ENCODE peak calls at places on chromosomes 12 and 14, in four cellular contexts. Q is PC-9, E is psoas muscle, H is IMR-90. O is an unnamed sample.
A peak's percentile ranks its signal among the peaks of the same experiment; 100 is the strongest.

GRCh38 chr14:99790201-99790977 is 2.8 kb upstream of the EML1 start:
- DNase-seq in Q (no peak), E (no peak), H (no peak), O (no peak)

GRCh38 chr12:22121224-22121623 is 75.2 kb downstream of the CMAS start:
- DNase-seq in Q (peak; percentile 34), E (no peak), H (no peak), O (peak; percentile 23)

GRCh38 chr12:44603701-44604100 is 272.4 kb downstream of the NELL2 start:
- DNase-seq in Q (no peak), E (no peak), H (no peak), O (no peak)

GRCh38 chr14:76420827-76421226 is 44.9 kb downstream of the ESRRB start:
- DNase-seq in Q (no peak), E (no peak), H (no peak), O (no peak)

GRCh38 chr14:58823309-58823708 is 185.5 kb downstream of the DACT1 start:
- DNase-seq in Q (no peak), E (no peak), H (no peak), O (no peak)

GRCh38 chr12:50614167-50614762 is 109.5 kb downstream of the DIP2B start:
- DNase-seq in Q (peak; percentile 19), E (no peak), H (peak; percentile 78), O (no peak)

GRCh38 chr14:29242755-29243340 is 476.3 kb downstream of the FOXG1 start:
- DNase-seq in Q (no peak), E (no peak), H (peak; percentile 8), O (no peak)

GRCh38 chr14:33509927-33510535 is 440.8 kb downstream of the EGLN3 start:
- DNase-seq in Q (no peak), E (no peak), H (no peak), O (no peak)

GRCh38 chr14:24367506-24368214 is at the start of gene NFATC4:
- DNase-seq in Q (peak; percentile 66), E (peak; percentile 67), H (peak; percentile 96), O (peak; percentile 90)

GRCh38 chr12:81991868-81992267 is 232.7 kb upstream of the PPFIA2 start:
- DNase-seq in Q (no peak), E (no peak), H (no peak), O (no peak)

GRCh38 chr12:25970916-25971674 is 12.6 kb downstream of the RASSF8 start:
- DNase-seq in Q (no peak), E (no peak), H (no peak), O (no peak)

GRCh38 chr12:70648191-70648590 is 11.0 kb upstream of the PTPRB start:
- DNase-seq in Q (no peak), E (no peak), H (peak; percentile 43), O (no peak)

GRCh38 chr12:131851741-131852550 is 23.8 kb downstream of the MMP17 start:
- DNase-seq in Q (no peak), E (no peak), H (no peak), O (no peak)

GRCh38 chr14:59215353-59215752 is 26.9 kb downstream of the DAAM1 start:
- DNase-seq in Q (no peak), E (peak; percentile 64), H (peak; percentile 77), O (no peak)

GRCh38 chr12:53660064-53660463 is 15.8 kb downstream of the ATP5MC2 start:
- DNase-seq in Q (no peak), E (no peak), H (no peak), O (no peak)

GRCh38 chr14:95217391-95217900 is 60.1 kb upstream of the DICER1 start:
- DNase-seq in Q (no peak), E (no peak), H (no peak), O (no peak)

GRCh38 chr12:76863811-76864210 is 15.0 kb downstream of the CSRP2 start:
- DNase-seq in Q (no peak), E (no peak), H (peak; percentile 27), O (no peak)

GRCh38 chr12:15774819-15775218 is 14.4 kb downstream of the EPS8 start:
- DNase-seq in Q (no peak), E (no peak), H (peak; percentile 51), O (peak; percentile 43)

GRCh38 chr12:56928262-56928661 is 5.9 kb downstream of the SDR9C7 start:
- DNase-seq in Q (no peak), E (no peak), H (no peak), O (no peak)

GRCh38 chr12:41418586-41418985 is 230.5 kb downstream of the PDZRN4 start:
- DNase-seq in Q (no peak), E (no peak), H (no peak), O (peak; percentile 64)

GRCh38 chr14:94707494-94707893 is 62.4 kb downstream of the GSC start:
- DNase-seq in Q (no peak), E (no peak), H (no peak), O (no peak)

GRCh38 chr12:95788637-95789036 is 1.9 kb downstream of the NTN4 start:
- DNase-seq in Q (no peak), E (no peak), H (peak; percentile 68), O (peak; percentile 12)

GRCh38 chr12:1800646-1801284 is 19.6 kb upstream of the LRTM2 start:
- DNase-seq in Q (no peak), E (no peak), H (peak; percentile 54), O (no peak)

GRCh38 chr14:91354979-91355685 is 62.5 kb downstream of the CCDC88C start:
- DNase-seq in Q (no peak), E (no peak), H (no peak), O (peak; percentile 49)

GRCh38 chr12:110244372-110244771 is 36.7 kb upstream of the ATP2A2 start:
- DNase-seq in Q (no peak), E (no peak), H (no peak), O (no peak)

GRCh38 chr14:76769636-76770292 is 8.5 kb downstream of the VASH1 start:
- DNase-seq in Q (no peak), E (no peak), H (no peak), O (peak; percentile 5)

GRCh38 chr12:89800435-89800834 is 91.8 kb upstream of the ATP2B1 start:
- DNase-seq in Q (no peak), E (no peak), H (no peak), O (no peak)

GRCh38 chr12:122980192-122981035 is at the start of gene ARL6IP4:
- DNase-seq in Q (peak; percentile 61), E (peak; percentile 69), H (peak; percentile 54), O (peak; percentile 67)

GRCh38 chr12:50302686-50303085 is 19.4 kb upstream of the LIMA1 start:
- DNase-seq in Q (no peak), E (no peak), H (peak; percentile 85), O (no peak)

GRCh38 chr12:31832740-31833540 is 104.1 kb upstream of the AMN1 start:
- DNase-seq in Q (no peak), E (no peak), H (no peak), O (no peak)

GRCh38 chr12:121538699-121539061 is 42.1 kb downstream of the KDM2B start:
- DNase-seq in Q (peak; percentile 33), E (no peak), H (peak; percentile 29), O (no peak)

GRCh38 chr12:53182836-53183235 is 2.1 kb upstream of the CSAD start:
- DNase-seq in Q (no peak), E (no peak), H (no peak), O (no peak)

GRCh38 chr12:19021646-19022045 is 107.9 kb upstream of the PLEKHA5 start:
- DNase-seq in Q (no peak), E (no peak), H (peak; percentile 58), O (no peak)

GRCh38 chr12:47715877-47716548 is 9.3 kb downstream of the ENDOU start:
- DNase-seq in Q (no peak), E (peak; percentile 32), H (no peak), O (no peak)

GRCh38 chr12:126784328-126784921 is 1482.5 kb upstream of the TMEM132C start:
- DNase-seq in Q (peak; percentile 35), E (no peak), H (no peak), O (peak; percentile 7)

GRCh38 chr12:108586306-108586705 is 11.6 kb downstream of the TMEM119 start:
- DNase-seq in Q (no peak), E (no peak), H (no peak), O (no peak)

GRCh38 chr12:32756476-32757158 is 920 bp upstream of the YARS2 start:
- DNase-seq in Q (no peak), E (no peak), H (no peak), O (no peak)

GRCh38 chr12:114096461-114096860 is 130.3 kb upstream of the RBM19 start:
- DNase-seq in Q (no peak), E (no peak), H (peak; percentile 31), O (no peak)

DNA sequence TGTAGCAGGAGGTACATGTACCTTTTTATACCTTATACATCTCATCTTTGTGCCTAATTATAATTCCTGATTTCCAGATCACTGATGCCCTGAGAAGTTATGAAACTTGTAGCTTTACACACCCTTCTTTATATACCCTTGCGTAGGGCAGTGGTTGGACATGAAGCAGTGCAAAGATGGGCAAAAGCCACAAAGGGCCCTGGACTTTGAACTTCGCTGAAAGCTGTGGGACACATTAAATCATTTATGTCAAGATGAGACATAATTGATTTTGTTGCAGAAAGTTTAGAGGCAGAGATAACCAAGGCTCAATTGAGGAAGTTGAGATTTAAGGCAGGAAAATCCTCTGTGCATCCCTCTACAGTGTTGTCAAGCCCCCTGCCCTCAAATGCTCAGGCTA is 170.0 kb downstream of the SLC2A13 start:
- DNase-seq in Q (no peak), E (no peak), H (no peak), O (no peak)
- H3K4me1 ChIP-seq in Q (no peaks in the 10 kb centered on the region), E (no peaks in the 10 kb centered on the region), H (no peaks in the 10 kb centered on the region), O (no peaks in the 10 kb centered on the region)

GRCh38 chr12:8630131-8630530 is 17.5 kb upstream of the AICDA start:
- DNase-seq in Q (no peak), E (no peak), H (no peak), O (no peak)

GRCh38 chr12:8629486-8630033 is 16.9 kb upstream of the AICDA start:
- DNase-seq in Q (no peak), E (no peak), H (no peak), O (no peak)

DNA sequence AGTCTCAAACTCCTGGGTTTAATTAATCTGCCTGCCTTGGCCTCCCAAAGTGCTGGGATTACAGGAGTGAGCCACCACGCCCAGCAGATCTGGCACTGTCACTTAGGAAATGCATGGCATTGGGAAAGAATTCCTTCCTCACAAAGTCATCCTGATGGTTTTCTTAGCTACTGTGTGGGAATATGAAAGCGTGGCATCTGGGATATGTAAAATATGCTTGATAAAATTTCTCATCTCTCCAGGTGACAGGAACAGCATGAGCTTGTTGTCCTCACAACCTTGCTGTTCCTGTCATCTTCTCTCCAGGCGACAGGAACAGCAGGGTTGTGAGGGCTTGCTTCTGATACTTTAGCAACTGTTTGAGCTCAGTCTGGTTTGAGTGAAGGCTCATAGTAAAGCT is 16.1 kb upstream of the AICDA start:
- DNase-seq in Q (no peak), E (no peak), H (no peak), O (no peak)
- H3K4me3 ChIP-seq in Q (no peak overlapping the region), E (no peak overlapping the region), H (no peak overlapping the region), O (no peak overlapping the region)

DNA sequence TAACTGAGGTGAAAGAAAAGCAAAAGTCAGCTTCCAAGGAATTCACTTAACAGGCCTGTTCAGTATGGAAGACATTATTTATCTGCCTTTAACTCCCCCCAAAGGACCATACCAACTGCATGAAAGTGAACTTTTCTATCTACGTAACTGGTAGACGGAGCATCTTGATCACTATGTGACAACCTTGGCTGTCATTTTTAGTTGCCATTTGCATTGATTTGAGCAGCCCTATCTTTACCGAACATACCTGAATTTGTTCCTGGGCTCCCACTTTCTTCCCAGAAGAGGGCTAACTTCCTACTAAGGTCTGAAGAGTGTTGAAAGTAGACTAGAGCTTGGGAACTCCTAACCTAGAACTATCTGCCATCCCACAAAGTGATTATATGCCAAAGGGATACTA is 9.4 kb downstream of the SRSF9 start:
- DNase-seq in Q (no peak), E (no peak), H (no peak), O (no peak)
- H3K36me3 ChIP-seq in Q (peaks cover 37% of the 10 kb centered on the region), E (peaks cover 98% of the 10 kb centered on the region), H (peaks cover 66% of the 10 kb centered on the region), O (peaks cover 89% of the 10 kb centered on the region)

GRCh38 chr14:104265918-104266642 is 127.7 kb downstream of the KIF26A start:
- DNase-seq in Q (no peak), E (no peak), H (no peak), O (no peak)
- H3K4me1 ChIP-seq in Q (no peaks in the 10 kb centered on the region), E (no peaks in the 10 kb centered on the region), H (no peaks in the 10 kb centered on the region), O (no peaks in the 10 kb centered on the region)

O was measured in HAP-1.